ENCODE peak calls at places on chromosomes 12 and 14, in seven cellular contexts. I is coronary artery; S is fibroblast of the aortic adventitia; B is HuH-7; O is HEK293T; N is T-helper 2 cell; A is activated CD4-positive, alpha-beta T cell treated with anti-CD3 and anti-CD28 coated beads for 36 hours. K is an unnamed sample.

GRCh38 chr12:131095826-131096680 is 142.3 kb downstream of the ADGRD1 start:
- DNase-seq in I (peak; percentile 62), S (no peak), B (no peak), O (no peak), N (no peak), A (peak; percentile 1), K (no peak)

GRCh38 chr12:8829128-8829524 is 6.7 kb downstream of the A2ML1 start:
- DNase-seq in I (no peak), S (no peak), B (no peak), O (no peak), N (no peak), A (no peak), K (no peak)

GRCh38 chr12:6872073-6873048 is 742 bp downstream of the SPSB2 start:
- DNase-seq in I (peak; percentile 89), S (peak; percentile 57), B (peak; percentile 87), O (peak; percentile 77), N (peak; percentile 79), A (peak; percentile 92), K (peak; percentile 93)

GRCh38 chr14:91140672-91141071 is 26.8 kb downstream of the DGLUCY start:
- DNase-seq in I (no peak), S (peak; percentile 54), B (peak; percentile 24), O (peak; percentile 43), N (no peak), A (peak; percentile 24), K (peak; percentile 42)

GRCh38 chr12:120181991-120182631 is 12.4 kb downstream of the GCN1 start:
- DNase-seq in I (no peak), S (peak; percentile 48), B (peak; percentile 58), O (no peak), N (no peak), A (no peak), K (peak; percentile 84)

GRCh38 chr14:85481471-85481870 is 48.5 kb upstream of the FLRT2 start:
- DNase-seq in I (no peak), S (no peak), B (no peak), O (no peak), N (no peak), A (no peak), K (no peak)

GRCh38 chr14:104693482-104694431 is 4.3 kb downstream of the INF2 start:
- DNase-seq in I (no peak), S (no peak), B (no peak), O (no peak), N (no peak), A (no peak), K (no peak)

GRCh38 chr12:6452908-6453630 is 1.2 kb downstream of the TAPBPL start:
- DNase-seq in I (no peak), S (no peak), B (no peak), O (no peak), N (no peak), A (peak; percentile 59), K (no peak)

GRCh38 chr14:58535084-58535483 is 102.7 kb upstream of the DACT1 start:
- DNase-seq in I (no peak), S (peak; percentile 54), B (no peak), O (no peak), N (no peak), A (no peak), K (peak; percentile 32)